ENCODE peak calls at places on chromosomes 6 and 20, in four cellular contexts. P is PC-9, O is heart left ventricle, D is upper lobe of left lung. Z is an unnamed sample.

GRCh38 chr6:36329798-36330291 is 6.8 kb downstream of the BNIP5 start:
- DNase-seq in P (no peak), O (no peak), D (peak), Z (no peak)

GRCh38 chr6:53718597-53719460 is 53.3 kb upstream of the KLHL31 start:
- DNase-seq in P (peak), O (no peak), D (no peak), Z (peak)

GRCh38 chr20:23659989-23660837 is 22.5 kb upstream of the CST3 start:
- DNase-seq in P (no peak), O (peak), D (no peak), Z (no peak)

GRCh38 chr20:61042501-61043385 is 209.3 kb upstream of the CDH4 start:
- DNase-seq in P (no peak), O (no peak), D (no peak), Z (peak)

GRCh38 chr6:16647422-16647821 is 113.8 kb downstream of the ATXN1 start:
- DNase-seq in P (no peak), O (no peak), D (no peak), Z (no peak)

GRCh38 chr20:63686094-63686491 is 10.4 kb upstream of the TNFRSF6B start:
- DNase-seq in P (no peak), O (no peak), D (peak), Z (no peak)

GRCh38 chr6:169229611-169230321 is 23.9 kb downstream of the THBS2 start:
- DNase-seq in P (no peak), O (peak), D (no peak), Z (no peak)

GRCh38 chr20:32078322-32078721 is 26.3 kb downstream of the HCK start:
- DNase-seq in P (no peak), O (no peak), D (no peak), Z (no peak)

GRCh38 chr6:105388392-105388791 is 14.5 kb downstream of the PREP start:
- DNase-seq in P (peak), O (no peak), D (no peak), Z (no peak)

GRCh38 chr20:53570446-53571276 is 23.0 kb downstream of the ZNF217 start:
- DNase-seq in P (no peak), O (no peak), D (no peak), Z (no peak)

GRCh38 chr6:152386131-152386530 is 251.0 kb downstream of the SYNE1 start:
- DNase-seq in P (no peak), O (no peak), D (no peak), Z (no peak)

GRCh38 chr6:52543262-52543661 is 33.6 kb downstream of the TRAM2 start:
- DNase-seq in P (no peak), O (no peak), D (no peak), Z (no peak)

GRCh38 chr20:22282696-22283095 is 301.7 kb downstream of the FOXA2 start:
- DNase-seq in P (no peak), O (no peak), D (no peak), Z (no peak)

GRCh38 chr6:16106991-16107787 is 21.7 kb upstream of the MYLIP start:
- DNase-seq in P (no peak), O (no peak), D (peak), Z (no peak)

GRCh38 chr6:136788069-136788902 is 4.0 kb downstream of the MAP3K5 start:
- DNase-seq in P (no peak), O (no peak), D (no peak), Z (no peak)

GRCh38 chr6:83978997-83979396 is 54.6 kb upstream of the MRAP2 start:
- DNase-seq in P (no peak), O (no peak), D (no peak), Z (no peak)

GRCh38 chr20:54320148-54320607 is 112.3 kb downstream of the PFDN4 start:
- DNase-seq in P (no peak), O (no peak), D (no peak), Z (no peak)

GRCh38 chr6:87391334-87391733 is 16.4 kb upstream of the CFAP206 start:
- DNase-seq in P (peak), O (no peak), D (no peak), Z (peak)

GRCh38 chr6:63597142-63598000 is 25.1 kb downstream of the LOC128125822 start:
- DNase-seq in P (no peak), O (no peak), D (no peak), Z (no peak)

GRCh38 chr20:1622450-1622849 is 2.6 kb upstream of the SIRPB1 start:
- DNase-seq in P (no peak), O (no peak), D (no peak), Z (no peak)

GRCh38 chr6:15906393-15906976 is 222.4 kb upstream of the MYLIP start:
- DNase-seq in P (no peak), O (no peak), D (no peak), Z (no peak)

GRCh38 chr20:12594410-12595130 is 414.2 kb upstream of the SPTLC3 start:
- DNase-seq in P (no peak), O (no peak), D (no peak), Z (no peak)

GRCh38 chr6:162099685-162100084 is 627.9 kb downstream of the PRKN start:
- DNase-seq in P (no peak), O (no peak), D (no peak), Z (peak)

GRCh38 chr6:14440215-14440890 is 322.8 kb downstream of the CD83 start:
- DNase-seq in P (no peak), O (no peak), D (no peak), Z (no peak)

GRCh38 chr20:61295726-61296628 is 43.9 kb downstream of the CDH4 start:
- DNase-seq in P (no peak), O (no peak), D (peak), Z (peak)

GRCh38 chr20:47713163-47713562 is 72.1 kb downstream of the SULF2 start:
- DNase-seq in P (no peak), O (no peak), D (no peak), Z (no peak)
- TF ChIP-seq CTCF in P (no peak), O (no peak), D (no peak), Z (no peak)

DNA sequence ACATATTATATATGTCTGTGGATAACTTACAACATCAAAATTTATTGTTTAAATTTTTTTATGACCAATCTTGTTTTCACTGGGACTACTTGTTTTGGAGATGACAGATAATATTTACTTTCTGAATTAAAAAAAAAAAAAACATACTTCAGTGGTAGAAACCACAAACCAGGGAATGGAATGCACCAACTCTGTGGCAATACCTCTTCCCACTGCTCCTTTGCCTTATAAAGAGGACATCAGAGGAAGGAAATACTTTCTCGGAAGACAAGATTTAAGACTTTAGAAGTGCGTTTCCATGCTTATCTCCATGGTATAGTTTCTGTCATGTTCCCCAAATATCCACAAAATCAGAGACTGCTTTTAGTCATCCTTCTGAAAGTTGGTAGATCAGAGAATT is 1241.1 kb upstream of the EYS start:
- DNase-seq in P (no peak), O (no peak), D (no peak), Z (no peak)
- H3K27ac ChIP-seq in P (no peak), O (no peak), D (no peak), Z (no peak)

DNA sequence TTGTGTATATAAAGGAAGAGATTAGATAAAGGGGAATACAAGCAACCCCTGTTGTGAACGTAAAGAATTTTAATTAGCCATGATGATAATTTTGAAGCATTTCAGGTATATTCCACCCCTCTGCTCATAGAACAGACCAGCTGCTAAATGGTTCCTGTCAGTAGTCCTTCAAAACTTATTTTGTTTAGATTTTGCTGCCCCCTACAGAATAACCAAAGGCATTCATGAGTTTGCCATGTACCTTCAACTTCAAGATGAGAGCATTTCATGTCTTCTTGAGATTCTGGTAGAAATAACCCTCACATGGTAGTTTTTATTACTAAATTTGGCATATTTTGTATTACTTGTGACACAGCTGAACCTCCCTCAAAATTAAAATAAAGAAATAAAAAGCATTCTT is 1586.7 kb downstream of the HACE1 start:
- DNase-seq in P (no peak), O (no peak), D (no peak), Z (no peak)
- TF ChIP-seq CTCF in P (peak), O (no peak), D (no peak), Z (no peak)

GRCh38 chr20:33687370-33687915 is 1.3 kb upstream of the E2F1 start:
- DNase-seq in P (no peak), O (no peak), D (no peak), Z (no peak)
- H3K27ac ChIP-seq in P (no peak), O (no peak), D (peak), Z (peak)

DNA sequence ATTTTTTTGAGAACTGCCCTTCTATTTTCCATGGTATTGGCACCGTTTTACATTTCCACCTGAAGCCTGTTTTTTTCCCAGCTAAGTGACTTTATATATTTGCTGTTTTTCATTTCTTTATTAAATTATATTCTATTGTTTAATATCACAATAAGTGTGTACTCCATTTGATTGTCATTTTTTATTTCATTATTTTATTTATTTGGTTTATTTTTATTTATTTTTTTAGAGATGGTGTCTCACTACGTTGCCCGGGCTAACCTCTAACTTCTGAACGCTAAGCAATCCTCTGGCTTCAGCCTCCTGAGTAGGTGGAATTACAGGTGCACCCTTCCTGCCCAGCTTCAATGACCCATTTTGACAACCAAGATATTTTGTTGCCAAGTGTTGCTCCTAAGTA is 202.6 kb downstream of the SIM1 start:
- DNase-seq in P (no peak), O (no peak), D (no peak), Z (no peak)
- TF ChIP-seq CTCF in P (no peak), O (no peak), D (no peak), Z (no peak)

DNA sequence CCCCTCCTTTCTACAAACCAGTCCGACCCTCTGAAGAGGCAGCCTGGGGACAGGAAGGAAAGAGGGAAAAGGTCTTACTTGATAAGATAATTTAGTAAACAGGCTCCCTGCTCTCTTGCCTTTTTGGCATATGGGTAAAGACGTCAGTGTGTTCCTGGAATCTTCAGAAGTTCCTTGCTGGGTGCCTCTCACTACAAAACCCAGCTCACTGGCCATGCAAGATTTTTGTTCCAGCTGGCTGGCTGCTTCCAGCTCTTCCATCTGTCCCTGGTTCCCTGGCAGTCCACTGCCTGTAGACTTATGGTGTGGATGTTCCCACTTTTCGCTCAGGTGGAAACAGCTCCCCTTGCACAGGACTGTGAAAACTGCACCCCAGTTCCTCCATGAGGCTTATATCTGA is 57.4 kb downstream of the MOCS1 start:
- DNase-seq in P (no peak), O (no peak), D (no peak), Z (no peak)
- H3K27ac ChIP-seq in P (no peak), O (no peak), D (no peak), Z (no peak)

GRCh38 chr6:149933461-149933860 is 8.4 kb upstream of the ULBP2 start:
- DNase-seq in P (no peak), O (no peak), D (no peak), Z (no peak)
- TF ChIP-seq CTCF in P (no peak), O (no peak), D (no peak), Z (no peak)

GRCh38 chr20:43766395-43766794 is 39.6 kb upstream of the GTSF1L start:
- DNase-seq in P (no peak), O (peak), D (peak), Z (no peak)
- H3K27ac ChIP-seq in P (no peak), O (no peak), D (no peak), Z (no peak)

Z was measured in RWPE1.